ENCODE peak calls at places on chromosome 20, in five cellular contexts. F is cardiac fibroblast, N is esophagus squamous epithelium, V is omental fat pad, W is lower leg skin. A is an unnamed sample.

GRCh38 chr20:33531047-33531877 is 41.4 kb downstream of the CBFA2T2 start:
- DNase-seq in F (peak), N (no peak), V (no peak), W (no peak), A (no peak)

GRCh38 chr20:48829940-48830339 is 2.1 kb upstream of the PREX1 start:
- DNase-seq in F (no peak), N (no peak), V (no peak), W (no peak), A (no peak)

GRCh38 chr20:56766528-56766927 is 137.4 kb downstream of the TFAP2C start:
- DNase-seq in F (no peak), N (no peak), V (no peak), W (no peak), A (no peak)

GRCh38 chr20:58466309-58466708 is 48.9 kb downstream of the APCDD1L start:
- DNase-seq in F (no peak), N (no peak), V (no peak), W (no peak), A (no peak)

GRCh38 chr20:8293791-8294190 is 161.7 kb downstream of the PLCB1 start:
- DNase-seq in F (no peak), N (no peak), V (no peak), W (no peak), A (no peak)

GRCh38 chr20:57656252-57656820 is 36.1 kb upstream of the ZBP1 start:
- DNase-seq in F (no peak), N (no peak), V (peak), W (peak), A (no peak)

GRCh38 chr20:24470031-24470781 is 777 bp downstream of the SYNDIG1 start:
- DNase-seq in F (peak), N (no peak), V (no peak), W (no peak), A (no peak)

GRCh38 chr20:22379472-22379871 is 204.9 kb downstream of the FOXA2 start:
- DNase-seq in F (peak), N (no peak), V (no peak), W (no peak), A (no peak)

GRCh38 chr20:53708129-53708968 is 114.7 kb upstream of the ZNF217 start:
- DNase-seq in F (peak), N (no peak), V (no peak), W (no peak), A (no peak)

GRCh38 chr20:21315138-21315537 is 12.0 kb downstream of the XRN2 start:
- DNase-seq in F (peak), N (no peak), V (no peak), W (no peak), A (no peak)

GRCh38 chr20:58236612-58237317 is 8.3 kb upstream of the ANKRD60 start:
- DNase-seq in F (peak), N (peak), V (peak), W (peak), A (peak)

GRCh38 chr20:23453944-23454543 is 1.4 kb upstream of the CST11 start:
- DNase-seq in F (no peak), N (no peak), V (no peak), W (no peak), A (no peak)

GRCh38 chr20:43456809-43457639 is 672 bp upstream of the SRSF6 start:
- DNase-seq in F (peak), N (peak), V (peak), W (peak), A (peak)

GRCh38 chr20:23397961-23398360 is 23.3 kb downstream of the NAPB start:
- DNase-seq in F (peak), N (no peak), V (no peak), W (no peak), A (no peak)

GRCh38 chr20:43955244-43956191 is 40.9 kb downstream of the TOX2 start:
- DNase-seq in F (peak), N (no peak), V (no peak), W (no peak), A (no peak)

GRCh38 chr20:25178563-25179438 is 16.7 kb upstream of the ENTPD6 start:
- DNase-seq in F (peak), N (no peak), V (no peak), W (no peak), A (no peak)

GRCh38 chr20:37992802-37993538 is 40.3 kb downstream of the TTI1 start:
- DNase-seq in F (peak), N (no peak), V (no peak), W (no peak), A (no peak)
- TF ChIP-seq CTCF in F (peak), N (no peak), V (no peak), W (no peak), A (peak)

GRCh38 chr20:45545754-45546453 is 1.3 kb downstream of the EPPIN start:
- DNase-seq in F (peak), N (no peak), V (no peak), W (no peak), A (no peak)
- TF ChIP-seq CTCF in F (peak), N (no peak), V (no peak), W (no peak), A (no peak)

GRCh38 chr20:41161886-41162285 is 24.5 kb downstream of the PLCG1 start:
- DNase-seq in F (no peak), N (no peak), V (no peak), W (no peak), A (no peak)
- TF ChIP-seq CTCF in F (no peak), N (no peak), V (no peak), W (no peak), A (no peak)

DNA sequence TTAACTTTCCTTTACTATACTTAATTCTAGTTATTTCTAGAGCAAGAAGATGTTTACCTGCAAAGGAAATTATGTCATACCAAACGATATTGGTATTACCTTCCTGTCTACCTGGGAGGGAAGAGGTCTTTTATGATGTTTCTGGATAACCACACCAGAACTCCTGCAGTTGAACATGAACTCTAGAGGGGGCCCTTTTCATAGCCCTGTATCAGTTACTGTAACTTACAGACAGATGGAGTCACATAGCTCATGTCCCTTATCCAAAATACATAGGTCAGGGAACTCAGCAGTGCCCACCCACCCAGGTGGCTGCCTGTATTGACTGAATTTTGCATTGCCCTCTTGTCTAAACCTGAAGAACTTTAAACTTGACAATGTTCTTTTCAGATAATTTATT is 35.1 kb upstream of the MYL9 start:
- DNase-seq in F (peak), N (no peak), V (no peak), W (no peak), A (no peak)
- TF ChIP-seq CTCF in F (peak), N (peak), V (no peak), W (no peak), A (no peak)

GRCh38 chr20:62236997-62237771 is 1.1 kb upstream of the OSBPL2 start:
- DNase-seq in F (no peak), N (no peak), V (no peak), W (no peak), A (no peak)
- TF ChIP-seq CTCF in F (no peak), N (no peak), V (no peak), W (no peak), A (no peak)

DNA sequence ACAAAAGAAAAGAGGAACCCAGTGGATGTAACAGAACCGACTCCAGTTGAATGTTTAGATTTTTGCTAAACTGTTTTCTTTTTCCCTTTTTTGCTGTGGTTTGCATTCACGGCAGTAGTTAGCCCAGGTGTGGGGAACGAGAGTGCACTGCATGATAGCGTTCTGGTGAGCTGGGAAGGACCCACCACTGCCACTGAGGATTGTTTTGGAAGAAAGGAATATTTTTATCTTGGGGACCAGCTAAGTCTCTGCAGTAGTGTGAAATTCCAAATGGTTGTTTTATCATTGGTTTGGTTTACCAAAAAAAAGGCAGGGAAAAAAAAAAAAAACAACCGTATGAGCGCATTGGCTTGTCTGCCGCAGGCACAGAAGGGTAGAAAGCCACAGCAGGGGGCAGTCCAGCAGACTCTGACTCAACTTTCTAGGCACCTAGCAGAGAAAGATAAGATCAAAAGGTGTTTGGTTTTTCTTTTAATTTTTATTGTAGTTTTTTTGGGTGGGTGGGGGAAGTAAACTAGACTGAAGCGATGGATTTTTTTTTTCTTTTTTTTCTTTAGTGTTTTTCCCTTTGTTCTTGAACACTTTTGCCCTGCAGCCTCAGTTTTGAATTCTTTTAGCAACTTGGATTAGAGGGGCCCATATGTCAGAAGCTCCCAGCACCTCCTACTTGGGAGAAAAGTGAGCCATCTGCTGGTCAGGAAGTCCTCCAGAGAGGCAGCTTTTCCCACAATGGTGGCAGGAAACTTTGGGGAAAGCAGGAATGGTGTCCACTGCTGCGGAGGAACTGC is 13.5 kb upstream of the RAB5IF start:
- DNase-seq in F (no peak), N (no peak), V (no peak), W (no peak), A (no peak)
- TF ChIP-seq CTCF in F (peak), N (peak), V (no peak), W (no peak), A (no peak)

A was measured in mesothelial cell of epicardium.